ENCODE peak calls at places on chromosome 14, in six cellular contexts. One of them, this sample, is unnamed.

GRCh38 chr14:20477211-20477876 is 8.1 kb downstream of the PNP start:
- DNase-seq in suprapubic skin: no peak
- DNase-seq in left ventricle myocardium inferior: peak
- DNase-seq in cardiac muscle cell: peak
- DNase-seq in psoas muscle: no peak
- DNase-seq in Karpas-422: peak
- DNase-seq in this sample: no peak

GRCh38 chr14:26323781-26324363 is 274.0 kb downstream of the NOVA1 start:
- DNase-seq in suprapubic skin: no peak
- DNase-seq in left ventricle myocardium inferior: no peak
- DNase-seq in cardiac muscle cell: peak
- DNase-seq in psoas muscle: no peak
- DNase-seq in Karpas-422: no peak
- DNase-seq in this sample: no peak

GRCh38 chr14:60736494-60736893 is 1.9 kb downstream of the MNAT1 start:
- DNase-seq in suprapubic skin: no peak
- DNase-seq in left ventricle myocardium inferior: no peak
- DNase-seq in cardiac muscle cell: peak
- DNase-seq in psoas muscle: no peak
- DNase-seq in Karpas-422: peak
- DNase-seq in this sample: peak

GRCh38 chr14:96626916-96627315 is 124.7 kb downstream of the PAPOLA start:
- DNase-seq in suprapubic skin: peak
- DNase-seq in left ventricle myocardium inferior: no peak
- DNase-seq in cardiac muscle cell: no peak
- DNase-seq in psoas muscle: no peak
- DNase-seq in Karpas-422: no peak
- DNase-seq in this sample: no peak

GRCh38 chr14:55874785-55875184 is 243.4 kb upstream of the PELI2 start:
- DNase-seq in suprapubic skin: no peak
- DNase-seq in left ventricle myocardium inferior: no peak
- DNase-seq in cardiac muscle cell: no peak
- DNase-seq in psoas muscle: no peak
- DNase-seq in Karpas-422: no peak
- DNase-seq in this sample: peak

GRCh38 chr14:83607682-83608081 is 1922.3 kb upstream of the FLRT2 start:
- DNase-seq in suprapubic skin: no peak
- DNase-seq in left ventricle myocardium inferior: no peak
- DNase-seq in cardiac muscle cell: no peak
- DNase-seq in psoas muscle: no peak
- DNase-seq in Karpas-422: no peak
- DNase-seq in this sample: no peak

GRCh38 chr14:57712101-57712500 is 153.8 kb downstream of the SLC35F4 start:
- DNase-seq in suprapubic skin: no peak
- DNase-seq in left ventricle myocardium inferior: no peak
- DNase-seq in cardiac muscle cell: no peak
- DNase-seq in psoas muscle: no peak
- DNase-seq in Karpas-422: no peak
- DNase-seq in this sample: no peak

GRCh38 chr14:28382460-28383220 is 383.9 kb upstream of the FOXG1 start:
- DNase-seq in suprapubic skin: no peak
- DNase-seq in left ventricle myocardium inferior: no peak
- DNase-seq in cardiac muscle cell: no peak
- DNase-seq in psoas muscle: no peak
- DNase-seq in Karpas-422: no peak
- DNase-seq in this sample: peak

GRCh38 chr14:64137657-64138290 is 156.4 kb downstream of the ESR2 start:
- DNase-seq in suprapubic skin: no peak
- DNase-seq in left ventricle myocardium inferior: no peak
- DNase-seq in cardiac muscle cell: peak
- DNase-seq in psoas muscle: no peak
- DNase-seq in Karpas-422: peak
- DNase-seq in this sample: no peak

GRCh38 chr14:77459072-77459723 is 1.3 kb downstream of the AHSA1 start:
- DNase-seq in suprapubic skin: no peak
- DNase-seq in left ventricle myocardium inferior: no peak
- DNase-seq in cardiac muscle cell: peak
- DNase-seq in psoas muscle: peak
- DNase-seq in Karpas-422: peak
- DNase-seq in this sample: peak

GRCh38 chr14:88792572-88793258 is at the start of gene EML5:
- DNase-seq in suprapubic skin: peak
- DNase-seq in left ventricle myocardium inferior: peak
- DNase-seq in cardiac muscle cell: peak
- DNase-seq in psoas muscle: peak
- DNase-seq in Karpas-422: peak
- DNase-seq in this sample: peak

GRCh38 chr14:86481105-86481504 is 951.2 kb downstream of the FLRT2 start:
- DNase-seq in suprapubic skin: no peak
- DNase-seq in left ventricle myocardium inferior: no peak
- DNase-seq in cardiac muscle cell: peak
- DNase-seq in psoas muscle: no peak
- DNase-seq in Karpas-422: no peak
- DNase-seq in this sample: no peak

GRCh38 chr14:74389980-74390379 is 36.0 kb downstream of the SYNDIG1L start:
- DNase-seq in suprapubic skin: no peak
- DNase-seq in left ventricle myocardium inferior: no peak
- DNase-seq in cardiac muscle cell: no peak
- DNase-seq in psoas muscle: no peak
- DNase-seq in Karpas-422: no peak
- DNase-seq in this sample: no peak

GRCh38 chr14:75880512-75880911 is 101.3 kb downstream of the TGFB3 start:
- DNase-seq in suprapubic skin: no peak
- DNase-seq in left ventricle myocardium inferior: no peak
- DNase-seq in cardiac muscle cell: no peak
- DNase-seq in psoas muscle: no peak
- DNase-seq in Karpas-422: peak
- DNase-seq in this sample: no peak

GRCh38 chr14:72753879-72754400 is 140.0 kb downstream of the DPF3 start:
- DNase-seq in suprapubic skin: no peak
- DNase-seq in left ventricle myocardium inferior: no peak
- DNase-seq in cardiac muscle cell: no peak
- DNase-seq in psoas muscle: no peak
- DNase-seq in Karpas-422: no peak
- DNase-seq in this sample: no peak

GRCh38 chr14:64363265-64363840 is 24.8 kb upstream of the MTHFD1 start:
- DNase-seq in suprapubic skin: no peak
- DNase-seq in left ventricle myocardium inferior: no peak
- DNase-seq in cardiac muscle cell: no peak
- DNase-seq in psoas muscle: no peak
- DNase-seq in Karpas-422: no peak
- DNase-seq in this sample: no peak

GRCh38 chr14:66365388-66365787 is 120.8 kb upstream of the CCDC196 start:
- DNase-seq in suprapubic skin: no peak
- DNase-seq in left ventricle myocardium inferior: no peak
- DNase-seq in cardiac muscle cell: no peak
- DNase-seq in psoas muscle: no peak
- DNase-seq in Karpas-422: no peak
- DNase-seq in this sample: no peak

GRCh38 chr14:22978487-22978837 is 3.9 kb downstream of the AJUBA start:
- DNase-seq in suprapubic skin: no peak
- DNase-seq in left ventricle myocardium inferior: no peak
- DNase-seq in cardiac muscle cell: no peak
- DNase-seq in psoas muscle: no peak
- DNase-seq in Karpas-422: no peak
- DNase-seq in this sample: no peak

GRCh38 chr14:64919618-64920017 is 5.4 kb downstream of the CHURC1 start:
- DNase-seq in suprapubic skin: no peak
- DNase-seq in left ventricle myocardium inferior: no peak
- DNase-seq in cardiac muscle cell: no peak
- DNase-seq in psoas muscle: peak
- DNase-seq in Karpas-422: no peak
- DNase-seq in this sample: no peak

GRCh38 chr14:75417674-75418073 is 10.1 kb upstream of the JDP2 start:
- DNase-seq in suprapubic skin: no peak
- DNase-seq in left ventricle myocardium inferior: no peak
- DNase-seq in cardiac muscle cell: no peak
- DNase-seq in psoas muscle: no peak
- DNase-seq in Karpas-422: no peak
- DNase-seq in this sample: no peak

GRCh38 chr14:22131749-22132476 is 457.1 kb downstream of the DAD1 start:
- DNase-seq in suprapubic skin: no peak
- DNase-seq in left ventricle myocardium inferior: no peak
- DNase-seq in cardiac muscle cell: no peak
- DNase-seq in psoas muscle: no peak
- DNase-seq in Karpas-422: peak
- DNase-seq in this sample: peak

GRCh38 chr14:54533100-54533499 is 23.4 kb downstream of the CGRRF1 start:
- DNase-seq in suprapubic skin: no peak
- DNase-seq in left ventricle myocardium inferior: no peak
- DNase-seq in cardiac muscle cell: no peak
- DNase-seq in psoas muscle: no peak
- DNase-seq in Karpas-422: no peak
- DNase-seq in this sample: no peak

GRCh38 chr14:32435411-32435810 is 106.3 kb downstream of the AKAP6 start:
- DNase-seq in suprapubic skin: no peak
- DNase-seq in left ventricle myocardium inferior: no peak
- DNase-seq in cardiac muscle cell: no peak
- DNase-seq in psoas muscle: no peak
- DNase-seq in Karpas-422: no peak
- DNase-seq in this sample: no peak

GRCh38 chr14:26595922-26596721 is 1.7 kb downstream of the NOVA1 start:
- DNase-seq in suprapubic skin: no peak
- DNase-seq in left ventricle myocardium inferior: no peak
- DNase-seq in cardiac muscle cell: no peak
- DNase-seq in psoas muscle: no peak
- DNase-seq in Karpas-422: no peak
- DNase-seq in this sample: no peak

GRCh38 chr14:64459737-64460136 is 5.6 kb upstream of the AKAP5 start:
- DNase-seq in suprapubic skin: no peak
- DNase-seq in left ventricle myocardium inferior: no peak
- DNase-seq in cardiac muscle cell: no peak
- DNase-seq in psoas muscle: no peak
- DNase-seq in Karpas-422: no peak
- DNase-seq in this sample: no peak

GRCh38 chr14:65096323-65097089 is 5.8 kb downstream of the MAX start:
- DNase-seq in suprapubic skin: no peak
- DNase-seq in left ventricle myocardium inferior: no peak
- DNase-seq in cardiac muscle cell: no peak
- DNase-seq in psoas muscle: no peak
- DNase-seq in Karpas-422: no peak
- DNase-seq in this sample: no peak

GRCh38 chr14:90499908-90500664 is 103.3 kb downstream of the CALM1 start:
- DNase-seq in suprapubic skin: no peak
- DNase-seq in left ventricle myocardium inferior: no peak
- DNase-seq in cardiac muscle cell: no peak
- DNase-seq in psoas muscle: no peak
- DNase-seq in Karpas-422: no peak
- DNase-seq in this sample: no peak

GRCh38 chr14:66568220-66568619 is 60.3 kb downstream of the GPHN start:
- DNase-seq in suprapubic skin: no peak
- DNase-seq in left ventricle myocardium inferior: no peak
- DNase-seq in cardiac muscle cell: no peak
- DNase-seq in psoas muscle: no peak
- DNase-seq in Karpas-422: no peak
- DNase-seq in this sample: no peak

GRCh38 chr14:28375295-28375694 is 391.3 kb upstream of the FOXG1 start:
- DNase-seq in suprapubic skin: no peak
- DNase-seq in left ventricle myocardium inferior: no peak
- DNase-seq in cardiac muscle cell: peak
- DNase-seq in psoas muscle: no peak
- DNase-seq in Karpas-422: no peak
- DNase-seq in this sample: peak

GRCh38 chr14:100989924-100990323 is 86.4 kb upstream of the RTL1 start:
- DNase-seq in suprapubic skin: no peak
- DNase-seq in left ventricle myocardium inferior: no peak
- DNase-seq in cardiac muscle cell: no peak
- DNase-seq in psoas muscle: no peak
- DNase-seq in Karpas-422: no peak
- DNase-seq in this sample: no peak
- H3K27ac ChIP-seq in suprapubic skin: no peak
- H3K27ac ChIP-seq in left ventricle myocardium inferior: no peak
- H3K27ac ChIP-seq in cardiac muscle cell: no peak
- H3K27ac ChIP-seq in psoas muscle: no peak
- H3K27ac ChIP-seq in Karpas-422: no peak
- H3K27ac ChIP-seq in this sample: no peak

GRCh38 chr14:103456167-103456835 is 66.3 kb downstream of the CKB start:
- DNase-seq in suprapubic skin: no peak
- DNase-seq in left ventricle myocardium inferior: no peak
- DNase-seq in cardiac muscle cell: no peak
- DNase-seq in psoas muscle: no peak
- DNase-seq in Karpas-422: no peak
- DNase-seq in this sample: no peak
- H3K27ac ChIP-seq in suprapubic skin: no peak
- H3K27ac ChIP-seq in left ventricle myocardium inferior: no peak
- H3K27ac ChIP-seq in cardiac muscle cell: no peak
- H3K27ac ChIP-seq in psoas muscle: no peak
- H3K27ac ChIP-seq in Karpas-422: no peak
- H3K27ac ChIP-seq in this sample: no peak

GRCh38 chr14:70934084-70934483 is 26.8 kb downstream of the PCNX1 start:
- DNase-seq in suprapubic skin: no peak
- DNase-seq in left ventricle myocardium inferior: no peak
- DNase-seq in cardiac muscle cell: no peak
- DNase-seq in psoas muscle: no peak
- DNase-seq in Karpas-422: no peak
- DNase-seq in this sample: no peak

GRCh38 chr14:70931008-70931407 is 23.7 kb downstream of the PCNX1 start:
- DNase-seq in suprapubic skin: no peak
- DNase-seq in left ventricle myocardium inferior: no peak
- DNase-seq in cardiac muscle cell: no peak
- DNase-seq in psoas muscle: no peak
- DNase-seq in Karpas-422: no peak
- DNase-seq in this sample: no peak

GRCh38 chr14:70935135-70935534 is 27.9 kb downstream of the PCNX1 start:
- DNase-seq in suprapubic skin: no peak
- DNase-seq in left ventricle myocardium inferior: no peak
- DNase-seq in cardiac muscle cell: no peak
- DNase-seq in psoas muscle: no peak
- DNase-seq in Karpas-422: no peak
- DNase-seq in this sample: peak

DNA sequence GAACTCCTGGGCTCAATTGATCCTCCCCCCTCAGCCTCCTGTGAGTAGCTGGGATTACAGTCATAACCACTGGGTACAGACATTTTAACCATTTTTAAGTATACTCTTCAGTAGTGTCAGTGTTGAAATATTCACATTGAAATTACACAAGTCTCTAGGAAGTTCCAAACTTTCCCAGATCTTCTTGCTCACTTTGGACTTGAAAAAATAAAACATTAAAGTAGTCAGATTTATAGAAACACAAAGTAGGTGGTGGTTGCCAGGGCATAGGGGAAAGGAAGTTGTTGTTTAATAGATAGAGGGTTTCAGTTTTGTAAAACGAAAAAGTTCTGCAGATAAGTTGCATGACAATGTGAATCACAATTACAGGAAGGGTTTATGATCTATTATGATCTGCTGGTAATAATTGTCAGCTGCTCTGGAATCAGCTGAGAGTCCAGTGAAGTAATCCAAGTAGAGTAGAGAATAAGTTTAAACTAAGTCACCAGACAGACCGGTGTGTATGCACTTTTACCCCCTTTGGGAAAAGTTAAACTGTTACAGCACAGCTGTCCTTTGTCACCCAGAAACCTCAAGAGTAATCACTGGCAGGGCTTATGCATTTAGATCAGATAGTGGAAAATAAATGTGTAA is 27.4 kb downstream of the PCNX1 start:
- DNase-seq in suprapubic skin: no peak
- DNase-seq in left ventricle myocardium inferior: no peak
- DNase-seq in cardiac muscle cell: no peak
- DNase-seq in psoas muscle: no peak
- DNase-seq in Karpas-422: no peak
- DNase-seq in this sample: no peak
- H3K27ac ChIP-seq in suprapubic skin: peak
- H3K27ac ChIP-seq in left ventricle myocardium inferior: peak
- H3K27ac ChIP-seq in cardiac muscle cell: peak
- H3K27ac ChIP-seq in psoas muscle: peak
- H3K27ac ChIP-seq in Karpas-422: no peak
- H3K27ac ChIP-seq in this sample: no peak

GRCh38 chr14:68853749-68854148 is 60.9 kb upstream of the ZFP36L1 start:
- DNase-seq in suprapubic skin: no peak
- DNase-seq in left ventricle myocardium inferior: no peak
- DNase-seq in cardiac muscle cell: no peak
- DNase-seq in psoas muscle: no peak
- DNase-seq in Karpas-422: no peak
- DNase-seq in this sample: no peak
- H3K27ac ChIP-seq in suprapubic skin: no peak
- H3K27ac ChIP-seq in left ventricle myocardium inferior: no peak
- H3K27ac ChIP-seq in cardiac muscle cell: no peak
- H3K27ac ChIP-seq in psoas muscle: no peak
- H3K27ac ChIP-seq in Karpas-422: no peak
- H3K27ac ChIP-seq in this sample: no peak

This sample was measured in SJCRH30.